ENCODE peak calls at places on chromosome 5, in seven cellular contexts. S is cardiac fibroblast, R is OCI-LY7, I is neural progenitor cell, O is fibroblast of the aortic adventitia, X is heart left ventricle, M is astrocyte of the spinal cord. J is an unnamed sample.

GRCh38 chr5:13350754-13351153 is 593.7 kb downstream of the DNAH5 start:
- DNase-seq in S (no peak), R (no peak), I (no peak), O (peak; percentile 16), X (no peak), M (peak; percentile 40), J (no peak)

GRCh38 chr5:112634796-112635195 is 102.9 kb upstream of the APC start:
- DNase-seq in S (no peak), R (no peak), I (no peak), O (no peak), X (no peak), M (no peak), J (no peak)

GRCh38 chr5:66724740-66725139 is 128.5 kb downstream of the MAST4 start:
- DNase-seq in S (no peak), R (no peak), I (no peak), O (peak; percentile 30), X (no peak), M (peak; percentile 7), J (peak; percentile 21)

GRCh38 chr5:125326114-125326513 is 579.7 kb upstream of the ZNF608 start:
- DNase-seq in S (peak; percentile 72), R (no peak), I (no peak), O (peak; percentile 95), X (peak; percentile 31), M (peak; percentile 72), J (peak; percentile 84)

GRCh38 chr5:113236536-113237308 is 198.1 kb downstream of the TSSK1B start:
- DNase-seq in S (no peak), R (no peak), I (no peak), O (no peak), X (no peak), M (no peak), J (no peak)

GRCh38 chr5:158451203-158451982 is 592.4 kb upstream of the CLINT1 start:
- DNase-seq in S (peak; percentile 57), R (no peak), I (peak; percentile 4), O (peak; percentile 86), X (peak; percentile 54), M (peak; percentile 83), J (peak; percentile 89)

GRCh38 chr5:34915139-34915855 is at the start of the genes BRIX1 and RAD1:
- DNase-seq in S (peak; percentile 98), R (peak; percentile 96), I (peak; percentile 97), O (peak; percentile 96), X (peak; percentile 96), M (peak; percentile 98), J (peak; percentile 97)

GRCh38 chr5:38534122-38534408 is 22.4 kb downstream of the LIFR start:
- DNase-seq in S (no peak), R (no peak), I (no peak), O (no peak), X (no peak), M (no peak), J (no peak)

GRCh38 chr5:119270955-119271757 is 84.7 kb upstream of the TNFAIP8 start:
- DNase-seq in S (no peak), R (no peak), I (no peak), O (no peak), X (no peak), M (no peak), J (no peak)

GRCh38 chr5:1167728-1168709 is 33.4 kb upstream of the SLC6A19 start:
- DNase-seq in S (peak; percentile 84), R (peak; percentile 85), I (peak; percentile 82), O (peak; percentile 76), X (peak; percentile 66), M (peak; percentile 47), J (peak; percentile 65)

GRCh38 chr5:176553260-176554085 is 4.3 kb downstream of the CDHR2 start:
- DNase-seq in S (no peak), R (no peak), I (no peak), O (no peak), X (no peak), M (no peak), J (no peak)

GRCh38 chr5:180135128-180135955 is 63.8 kb upstream of the RNF130 start:
- DNase-seq in S (peak; percentile 80), R (no peak), I (no peak), O (peak; percentile 27), X (peak; percentile 6), M (peak; percentile 57), J (peak; percentile 84)

GRCh38 chr5:78594946-78595921 is 53.3 kb downstream of the LHFPL2 start:
- DNase-seq in S (peak; percentile 97), R (no peak), I (no peak), O (peak; percentile 98), X (peak; percentile 35), M (peak; percentile 99), J (peak; percentile 99)

GRCh38 chr5:123528878-123529277 is 16.9 kb downstream of the CSNK1G3 start:
- DNase-seq in S (no peak), R (no peak), I (no peak), O (no peak), X (no peak), M (no peak), J (no peak)

GRCh38 chr5:137858223-137858916 is 9.3 kb upstream of the MYOT start:
- DNase-seq in S (peak; percentile 49), R (no peak), I (no peak), O (peak; percentile 60), X (no peak), M (no peak), J (peak; percentile 49)

GRCh38 chr5:124527220-124527991 is 219.0 kb downstream of the ZNF608 start:
- DNase-seq in S (peak; percentile 49), R (no peak), I (peak; percentile 39), O (peak; percentile 64), X (no peak), M (peak; percentile 26), J (peak; percentile 49)

GRCh38 chr5:110727025-110727314 is 499 bp upstream of the TMEM232 start:
- DNase-seq in S (no peak), R (peak; percentile 4), I (peak; percentile 5), O (no peak), X (no peak), M (no peak), J (peak; percentile 15)

GRCh38 chr5:100761192-100761591 is 141.9 kb downstream of the ST8SIA4 start:
- DNase-seq in S (peak; percentile 20), R (no peak), I (no peak), O (peak; percentile 36), X (no peak), M (peak; percentile 13), J (peak; percentile 29)

DNA sequence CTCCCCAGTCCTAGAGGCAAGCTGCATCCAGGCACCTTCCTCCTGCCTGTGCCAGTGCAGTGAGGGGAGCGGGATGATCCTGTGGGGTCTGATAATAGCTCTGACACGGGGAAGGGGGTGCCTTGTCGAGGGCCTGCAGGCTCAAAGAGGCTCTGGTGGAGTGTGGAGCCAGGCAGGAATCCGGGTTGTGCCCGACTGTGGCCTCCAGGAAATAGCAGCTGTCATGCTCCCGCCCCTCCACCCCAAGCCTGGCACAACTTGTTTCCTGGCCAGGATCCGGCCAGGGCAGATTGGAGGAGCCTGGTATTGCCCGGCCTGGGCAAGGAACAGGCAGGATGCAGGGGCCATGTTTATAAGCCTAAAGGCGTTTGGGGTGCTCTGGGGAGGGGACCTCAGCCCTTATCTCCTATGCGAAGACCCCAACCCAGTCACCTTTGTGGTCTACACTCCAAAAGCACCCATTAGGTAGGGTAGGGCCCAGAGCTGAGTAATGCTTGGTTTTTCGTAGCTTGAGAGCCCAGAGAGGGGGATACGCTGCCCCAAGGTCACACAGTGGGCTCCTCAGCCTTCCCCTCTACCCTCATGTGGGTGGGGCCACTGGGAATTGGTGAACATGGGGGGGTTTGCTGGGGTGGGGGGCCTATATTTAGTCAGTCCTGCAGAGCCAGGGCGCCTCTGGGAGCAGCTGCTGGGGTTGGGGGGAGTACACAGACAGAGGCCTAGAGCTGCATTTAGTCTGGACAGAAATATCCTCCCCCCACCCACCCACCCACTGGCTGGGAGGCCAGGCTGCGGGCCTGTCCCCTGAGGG is 12.2 kb downstream of the CXXC5 start:
- DNase-seq in S (peak; percentile 58), R (peak; percentile 32), I (no peak), O (peak; percentile 21), X (peak; percentile 80), M (peak; percentile 48), J (peak; percentile 32)
- H3K4me3 ChIP-seq in S (peak overlapping the region; percentile 43), R (peak overlapping the region; percentile 45), I (no peak overlapping the region), O (peak overlapping the region; percentile 57), X (no peak overlapping the region), M (peak overlapping the region; percentile 7), J (peak overlapping the region; percentile 22)

DNA sequence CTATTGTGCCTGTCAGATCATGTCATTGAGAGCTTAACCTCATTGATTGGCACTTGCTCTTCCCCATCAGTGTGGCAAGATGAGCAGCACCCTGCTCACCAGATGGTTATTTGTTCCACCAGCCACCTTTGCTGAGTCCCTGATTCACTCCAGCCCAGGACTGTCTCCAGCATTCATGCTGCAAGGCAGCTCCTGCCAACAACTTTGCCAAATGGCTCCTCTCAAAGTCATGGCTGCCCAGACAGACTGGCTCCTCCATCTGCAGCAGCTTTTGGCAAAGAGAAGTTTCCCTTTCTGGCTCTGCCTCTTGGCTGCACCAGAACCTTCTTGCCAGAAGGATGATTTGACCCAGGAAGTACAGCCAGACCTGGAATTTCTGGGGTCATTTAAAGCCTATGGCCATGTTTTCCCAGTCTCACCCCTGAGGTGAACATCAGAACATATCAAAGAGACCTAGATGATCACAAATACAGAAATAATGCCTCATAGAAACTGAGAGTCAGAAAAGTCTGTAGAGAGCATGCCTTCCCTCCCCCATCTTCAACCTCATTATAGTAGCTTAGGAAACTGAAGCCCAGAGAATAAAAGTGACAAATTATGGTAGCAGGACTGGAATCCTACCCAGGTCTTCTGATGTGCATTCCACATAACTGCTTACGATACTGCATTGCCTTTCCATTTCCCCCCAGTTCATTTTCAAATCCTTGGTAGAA is 10.4 kb downstream of the PPP2R2B start:
- DNase-seq in S (no peak), R (no peak), I (no peak), O (no peak), X (no peak), M (no peak), J (no peak)
- TF ChIP-seq CTCF in S (no peak), R (no peak), I (no peak), O (no peak), X (no peak), M (no peak), J (no peak)

GRCh38 chr5:140381972-140382371 is 19.7 kb upstream of the ANKHD1 start:
- DNase-seq in S (no peak), R (no peak), I (no peak), O (no peak), X (no peak), M (no peak), J (no peak)
- H3K4me3 ChIP-seq in S (no peak overlapping the region), R (no peak overlapping the region), I (no peak overlapping the region), O (no peak overlapping the region), X (no peak overlapping the region), M (no peak overlapping the region), J (no peak overlapping the region)

GRCh38 chr5:14664270-14665109 is at the start of gene OTULIN:
- DNase-seq in S (peak; percentile 95), R (peak; percentile 94), I (peak; percentile 95), O (peak; percentile 88), X (peak; percentile 92), M (peak; percentile 91), J (peak; percentile 84)

GRCh38 chr5:14667770-14668169 is 3.3 kb downstream of the OTULIN start:
- DNase-seq in S (no peak), R (no peak), I (no peak), O (no peak), X (no peak), M (no peak), J (no peak)

GRCh38 chr5:14667290-14667689 is 2.8 kb downstream of the OTULIN start:
- DNase-seq in S (no peak), R (no peak), I (no peak), O (no peak), X (no peak), M (no peak), J (no peak)

GRCh38 chr5:14665110-14665822 is 748 bp downstream of the OTULIN start:
- DNase-seq in S (no peak), R (peak; percentile 54), I (peak; percentile 50), O (no peak), X (peak; percentile 48), M (no peak), J (peak; percentile 24)

GRCh38 chr5:14665949-14666741 is 1.6 kb downstream of the OTULIN start:
- DNase-seq in S (no peak), R (peak; percentile 87), I (peak; percentile 29), O (no peak), X (peak; percentile 33), M (no peak), J (peak; percentile 52)
- TF ChIP-seq CTCF in S (no peak), R (peak; percentile 39), I (peak; percentile 24), O (peak; percentile 35), X (no peak), M (no peak), J (no peak)